ENCODE peak calls at places on chromosome 7, in ten cellular contexts. One of them, this sample, is unnamed. For H3K27me3, the result is how much of the 10 kb centered on the place peaks cover.

GRCh38 chr7:96269246-96269994 is 52.5 kb downstream of the SLC25A13 start:
- DNase-seq in heart right ventricle: no peak
- DNase-seq in HepG2: no peak
- DNase-seq in uterus: no peak
- DNase-seq in Peyer's patch: no peak
- DNase-seq in IMR-90: no peak
- DNase-seq in spleen: no peak
- DNase-seq in brain microvascular endothelial cell: no peak
- DNase-seq in cardiac muscle cell: no peak
- DNase-seq in bronchial epithelial cell: no peak
- DNase-seq in this sample: no peak

GRCh38 chr7:119596651-119597050 is 676.3 kb upstream of the KCND2 start:
- DNase-seq in Peyer's patch: no peak
- DNase-seq in IMR-90: no peak
- DNase-seq in uterus: no peak
- DNase-seq in cardiac muscle cell: no peak
- DNase-seq in spleen: no peak
- DNase-seq in brain microvascular endothelial cell: peak
- DNase-seq in bronchial epithelial cell: no peak
- DNase-seq in heart right ventricle: no peak
- DNase-seq in HepG2: no peak
- DNase-seq in this sample: no peak

GRCh38 chr7:12403287-12404181 is at the start of gene VWDE:
- DNase-seq in heart right ventricle: peak
- DNase-seq in bronchial epithelial cell: peak
- DNase-seq in Peyer's patch: no peak
- DNase-seq in cardiac muscle cell: peak
- DNase-seq in spleen: peak
- DNase-seq in uterus: no peak
- DNase-seq in HepG2: no peak
- DNase-seq in brain microvascular endothelial cell: no peak
- DNase-seq in IMR-90: no peak
- DNase-seq in this sample: peak

GRCh38 chr7:131328387-131329175 is 905 bp downstream of the MKLN1 start:
- DNase-seq in uterus: no peak
- DNase-seq in spleen: no peak
- DNase-seq in cardiac muscle cell: no peak
- DNase-seq in IMR-90: peak
- DNase-seq in Peyer's patch: no peak
- DNase-seq in heart right ventricle: no peak
- DNase-seq in bronchial epithelial cell: peak
- DNase-seq in HepG2: no peak
- DNase-seq in brain microvascular endothelial cell: peak
- DNase-seq in this sample: no peak

GRCh38 chr7:83065714-83066113 is 97.0 kb downstream of the PCLO start:
- DNase-seq in cardiac muscle cell: no peak
- DNase-seq in brain microvascular endothelial cell: no peak
- DNase-seq in bronchial epithelial cell: peak
- DNase-seq in Peyer's patch: no peak
- DNase-seq in spleen: no peak
- DNase-seq in heart right ventricle: no peak
- DNase-seq in uterus: no peak
- DNase-seq in IMR-90: no peak
- DNase-seq in HepG2: no peak
- DNase-seq in this sample: no peak

GRCh38 chr7:106282852-106283251 is 1.9 kb downstream of the NAMPT start:
- DNase-seq in spleen: no peak
- DNase-seq in bronchial epithelial cell: no peak
- DNase-seq in cardiac muscle cell: no peak
- DNase-seq in HepG2: no peak
- DNase-seq in heart right ventricle: no peak
- DNase-seq in uterus: no peak
- DNase-seq in IMR-90: no peak
- DNase-seq in Peyer's patch: no peak
- DNase-seq in brain microvascular endothelial cell: no peak
- DNase-seq in this sample: no peak

GRCh38 chr7:44973610-44974401 is 5.0 kb downstream of the MYO1G start:
- DNase-seq in spleen: no peak
- DNase-seq in cardiac muscle cell: no peak
- DNase-seq in IMR-90: no peak
- DNase-seq in bronchial epithelial cell: no peak
- DNase-seq in uterus: no peak
- DNase-seq in brain microvascular endothelial cell: peak
- DNase-seq in Peyer's patch: peak
- DNase-seq in heart right ventricle: peak
- DNase-seq in HepG2: peak
- DNase-seq in this sample: peak

GRCh38 chr7:98238976-98239375 is 13.1 kb downstream of the TECPR1 start:
- DNase-seq in bronchial epithelial cell: no peak
- DNase-seq in brain microvascular endothelial cell: peak
- DNase-seq in heart right ventricle: no peak
- DNase-seq in spleen: no peak
- DNase-seq in Peyer's patch: no peak
- DNase-seq in IMR-90: peak
- DNase-seq in HepG2: no peak
- DNase-seq in cardiac muscle cell: no peak
- DNase-seq in uterus: no peak
- DNase-seq in this sample: no peak

GRCh38 chr7:80508440-80508839 is 3.4 kb downstream of the GNAT3 start:
- DNase-seq in cardiac muscle cell: no peak
- DNase-seq in spleen: no peak
- DNase-seq in IMR-90: peak
- DNase-seq in Peyer's patch: no peak
- DNase-seq in uterus: no peak
- DNase-seq in brain microvascular endothelial cell: no peak
- DNase-seq in heart right ventricle: no peak
- DNase-seq in bronchial epithelial cell: no peak
- DNase-seq in HepG2: no peak
- DNase-seq in this sample: no peak

GRCh38 chr7:26668821-26669220 is 195.6 kb downstream of the SKAP2 start:
- DNase-seq in IMR-90: no peak
- DNase-seq in heart right ventricle: no peak
- DNase-seq in brain microvascular endothelial cell: no peak
- DNase-seq in cardiac muscle cell: no peak
- DNase-seq in Peyer's patch: no peak
- DNase-seq in uterus: no peak
- DNase-seq in spleen: no peak
- DNase-seq in HepG2: no peak
- DNase-seq in bronchial epithelial cell: no peak
- DNase-seq in this sample: no peak

GRCh38 chr7:26670841-26671240 is 193.5 kb downstream of the SKAP2 start:
- DNase-seq in brain microvascular endothelial cell: no peak
- DNase-seq in HepG2: no peak
- DNase-seq in heart right ventricle: no peak
- DNase-seq in Peyer's patch: no peak
- DNase-seq in cardiac muscle cell: no peak
- DNase-seq in bronchial epithelial cell: no peak
- DNase-seq in IMR-90: no peak
- DNase-seq in spleen: no peak
- DNase-seq in uterus: no peak
- DNase-seq in this sample: no peak

GRCh38 chr7:26663905-26664673 is 200.3 kb downstream of the SKAP2 start:
- DNase-seq in spleen: no peak
- DNase-seq in bronchial epithelial cell: no peak
- DNase-seq in brain microvascular endothelial cell: no peak
- DNase-seq in cardiac muscle cell: no peak
- DNase-seq in HepG2: no peak
- DNase-seq in Peyer's patch: no peak
- DNase-seq in IMR-90: no peak
- DNase-seq in heart right ventricle: no peak
- DNase-seq in uterus: no peak
- DNase-seq in this sample: no peak

GRCh38 chr7:26664735-26665420 is 199.5 kb downstream of the SKAP2 start:
- DNase-seq in bronchial epithelial cell: peak
- DNase-seq in cardiac muscle cell: no peak
- DNase-seq in spleen: peak
- DNase-seq in IMR-90: peak
- DNase-seq in Peyer's patch: no peak
- DNase-seq in brain microvascular endothelial cell: no peak
- DNase-seq in heart right ventricle: no peak
- DNase-seq in HepG2: no peak
- DNase-seq in uterus: no peak
- DNase-seq in this sample: peak

GRCh38 chr7:26667514-26668133 is 196.8 kb downstream of the SKAP2 start:
- DNase-seq in cardiac muscle cell: peak
- DNase-seq in spleen: no peak
- DNase-seq in uterus: peak
- DNase-seq in HepG2: peak
- DNase-seq in brain microvascular endothelial cell: peak
- DNase-seq in Peyer's patch: no peak
- DNase-seq in bronchial epithelial cell: peak
- DNase-seq in IMR-90: peak
- DNase-seq in heart right ventricle: no peak
- DNase-seq in this sample: peak
- TF ChIP-seq CTCF in cardiac muscle cell: peak
- TF ChIP-seq CTCF in spleen: peak
- TF ChIP-seq CTCF in uterus: peak
- TF ChIP-seq CTCF in HepG2: peak
- TF ChIP-seq CTCF in brain microvascular endothelial cell: peak
- TF ChIP-seq CTCF in Peyer's patch: peak
- TF ChIP-seq CTCF in bronchial epithelial cell: peak
- TF ChIP-seq CTCF in IMR-90: peak
- TF ChIP-seq CTCF in heart right ventricle: peak
- TF ChIP-seq CTCF in this sample: peak

GRCh38 chr7:132580277-132580676 is 4.0 kb upstream of the PLXNA4 start:
- DNase-seq in bronchial epithelial cell: peak
- DNase-seq in uterus: no peak
- DNase-seq in IMR-90: no peak
- DNase-seq in HepG2: peak
- DNase-seq in cardiac muscle cell: no peak
- DNase-seq in Peyer's patch: no peak
- DNase-seq in heart right ventricle: no peak
- DNase-seq in brain microvascular endothelial cell: no peak
- DNase-seq in spleen: no peak
- DNase-seq in this sample: no peak
- H3K27me3 ChIP-seq in bronchial epithelial cell: under half
- H3K27me3 ChIP-seq in uterus: under half
- H3K27me3 ChIP-seq in IMR-90: under half
- H3K27me3 ChIP-seq in HepG2: under half
- H3K27me3 ChIP-seq in cardiac muscle cell: half or more
- H3K27me3 ChIP-seq in Peyer's patch: under half
- H3K27me3 ChIP-seq in heart right ventricle: under half
- H3K27me3 ChIP-seq in brain microvascular endothelial cell: under half
- H3K27me3 ChIP-seq in spleen: under half
- H3K27me3 ChIP-seq in this sample: under half

GRCh38 chr7:72751378-72751777 is 76.6 kb downstream of the TYW1B start:
- DNase-seq in IMR-90: no peak
- DNase-seq in cardiac muscle cell: no peak
- DNase-seq in HepG2: no peak
- DNase-seq in uterus: no peak
- DNase-seq in Peyer's patch: no peak
- DNase-seq in heart right ventricle: no peak
- DNase-seq in spleen: no peak
- DNase-seq in bronchial epithelial cell: no peak
- DNase-seq in brain microvascular endothelial cell: no peak
- DNase-seq in this sample: no peak

GRCh38 chr7:72754312-72754711 is 73.7 kb downstream of the TYW1B start:
- DNase-seq in cardiac muscle cell: no peak
- DNase-seq in uterus: no peak
- DNase-seq in bronchial epithelial cell: peak
- DNase-seq in HepG2: peak
- DNase-seq in spleen: no peak
- DNase-seq in brain microvascular endothelial cell: peak
- DNase-seq in heart right ventricle: no peak
- DNase-seq in IMR-90: peak
- DNase-seq in Peyer's patch: no peak
- DNase-seq in this sample: peak

GRCh38 chr7:72753781-72754180 is 74.2 kb downstream of the TYW1B start:
- DNase-seq in bronchial epithelial cell: no peak
- DNase-seq in uterus: no peak
- DNase-seq in brain microvascular endothelial cell: no peak
- DNase-seq in HepG2: no peak
- DNase-seq in heart right ventricle: no peak
- DNase-seq in spleen: no peak
- DNase-seq in IMR-90: no peak
- DNase-seq in cardiac muscle cell: no peak
- DNase-seq in Peyer's patch: no peak
- DNase-seq in this sample: no peak

GRCh38 chr7:72751978-72752377 is 76.0 kb downstream of the TYW1B start:
- DNase-seq in spleen: no peak
- DNase-seq in brain microvascular endothelial cell: no peak
- DNase-seq in IMR-90: no peak
- DNase-seq in bronchial epithelial cell: no peak
- DNase-seq in heart right ventricle: no peak
- DNase-seq in cardiac muscle cell: peak
- DNase-seq in uterus: no peak
- DNase-seq in Peyer's patch: no peak
- DNase-seq in HepG2: no peak
- DNase-seq in this sample: peak
- TF ChIP-seq CTCF in spleen: no peak
- TF ChIP-seq CTCF in brain microvascular endothelial cell: peak
- TF ChIP-seq CTCF in IMR-90: peak
- TF ChIP-seq CTCF in bronchial epithelial cell: no peak
- TF ChIP-seq CTCF in heart right ventricle: no peak
- TF ChIP-seq CTCF in cardiac muscle cell: peak
- TF ChIP-seq CTCF in uterus: no peak
- TF ChIP-seq CTCF in Peyer's patch: no peak
- TF ChIP-seq CTCF in HepG2: peak
- TF ChIP-seq CTCF in this sample: peak

GRCh38 chr7:153886506-153887391 is 165.4 kb upstream of the DPP6 start:
- DNase-seq in spleen: no peak
- DNase-seq in Peyer's patch: no peak
- DNase-seq in IMR-90: no peak
- DNase-seq in brain microvascular endothelial cell: no peak
- DNase-seq in uterus: peak
- DNase-seq in cardiac muscle cell: peak
- DNase-seq in heart right ventricle: no peak
- DNase-seq in HepG2: no peak
- DNase-seq in bronchial epithelial cell: no peak
- DNase-seq in this sample: no peak
- H3K27me3 ChIP-seq in spleen: under half
- H3K27me3 ChIP-seq in Peyer's patch: under half
- H3K27me3 ChIP-seq in IMR-90: under half
- H3K27me3 ChIP-seq in brain microvascular endothelial cell: under half
- H3K27me3 ChIP-seq in uterus: under half
- H3K27me3 ChIP-seq in cardiac muscle cell: under half
- H3K27me3 ChIP-seq in heart right ventricle: under half
- H3K27me3 ChIP-seq in HepG2: under half
- H3K27me3 ChIP-seq in bronchial epithelial cell: under half
- H3K27me3 ChIP-seq in this sample: under half

GRCh38 chr7:3544202-3544601 is 243.2 kb downstream of the SDK1 start:
- DNase-seq in cardiac muscle cell: no peak
- DNase-seq in Peyer's patch: no peak
- DNase-seq in heart right ventricle: no peak
- DNase-seq in uterus: no peak
- DNase-seq in spleen: no peak
- DNase-seq in IMR-90: no peak
- DNase-seq in HepG2: no peak
- DNase-seq in bronchial epithelial cell: no peak
- DNase-seq in brain microvascular endothelial cell: no peak
- DNase-seq in this sample: no peak
- TF ChIP-seq CTCF in cardiac muscle cell: no peak
- TF ChIP-seq CTCF in Peyer's patch: no peak
- TF ChIP-seq CTCF in heart right ventricle: no peak
- TF ChIP-seq CTCF in uterus: no peak
- TF ChIP-seq CTCF in spleen: no peak
- TF ChIP-seq CTCF in IMR-90: peak
- TF ChIP-seq CTCF in HepG2: peak
- TF ChIP-seq CTCF in bronchial epithelial cell: no peak
- TF ChIP-seq CTCF in brain microvascular endothelial cell: peak
- TF ChIP-seq CTCF in this sample: no peak